ENCODE peak calls at places on chromosomes 4 and X, in eight cellular contexts. One of them, this sample, is unnamed.

GRCh38 chr4:48180234-48180633 is 46.2 kb upstream of the TXK start:
- DNase-seq in stimulated activated CD4-positive, alpha-beta T cell treated with anti-CD3 and anti-CD28 coated beads, TNF-alpha, amount 100 ng/mL, for 24 hours: no peak
- DNase-seq in GDM1: no peak
- DNase-seq in sciatic nerve: no peak
- DNase-seq in fibroblast of lung: peak; percentile 28
- DNase-seq in CD8-positive, alpha-beta T cell: no peak
- DNase-seq in mammary epithelial cell: no peak
- DNase-seq in HCEC 1CT: peak; percentile 19
- DNase-seq in this sample: peak; percentile 2

GRCh38 chrX:18887177-18887820 is 96.6 kb downstream of the PHKA2 start:
- DNase-seq in stimulated activated CD4-positive, alpha-beta T cell treated with anti-CD3 and anti-CD28 coated beads, TNF-alpha, amount 100 ng/mL, for 24 hours: no peak
- DNase-seq in GDM1: no peak
- DNase-seq in sciatic nerve: no peak
- DNase-seq in fibroblast of lung: peak; percentile 20
- DNase-seq in CD8-positive, alpha-beta T cell: no peak
- DNase-seq in mammary epithelial cell: no peak
- DNase-seq in HCEC 1CT: no peak
- DNase-seq in this sample: no peak

GRCh38 chr4:3484057-3484973 is 21.2 kb downstream of the DOK7 start:
- DNase-seq in stimulated activated CD4-positive, alpha-beta T cell treated with anti-CD3 and anti-CD28 coated beads, TNF-alpha, amount 100 ng/mL, for 24 hours: no peak
- DNase-seq in GDM1: no peak
- DNase-seq in sciatic nerve: no peak
- DNase-seq in fibroblast of lung: no peak
- DNase-seq in CD8-positive, alpha-beta T cell: no peak
- DNase-seq in mammary epithelial cell: peak; percentile 87
- DNase-seq in HCEC 1CT: no peak
- DNase-seq in this sample: peak; percentile 82

GRCh38 chr4:88791274-88791673 is 93.6 kb upstream of the NAP1L5 start:
- DNase-seq in stimulated activated CD4-positive, alpha-beta T cell treated with anti-CD3 and anti-CD28 coated beads, TNF-alpha, amount 100 ng/mL, for 24 hours: no peak
- DNase-seq in GDM1: no peak
- DNase-seq in sciatic nerve: no peak
- DNase-seq in fibroblast of lung: peak; percentile 14
- DNase-seq in CD8-positive, alpha-beta T cell: no peak
- DNase-seq in mammary epithelial cell: peak; percentile 42
- DNase-seq in HCEC 1CT: peak; percentile 4
- DNase-seq in this sample: peak; percentile 21

GRCh38 chr4:73869130-73870055 is at the start of gene CXCL1:
- DNase-seq in stimulated activated CD4-positive, alpha-beta T cell treated with anti-CD3 and anti-CD28 coated beads, TNF-alpha, amount 100 ng/mL, for 24 hours: no peak
- DNase-seq in GDM1: no peak
- DNase-seq in sciatic nerve: peak; percentile 72
- DNase-seq in fibroblast of lung: no peak
- DNase-seq in CD8-positive, alpha-beta T cell: no peak
- DNase-seq in mammary epithelial cell: peak; percentile 66
- DNase-seq in HCEC 1CT: peak; percentile 12
- DNase-seq in this sample: peak; percentile 74

GRCh38 chrX:153869473-153870287 is 16.3 kb downstream of the L1CAM start:
- DNase-seq in stimulated activated CD4-positive, alpha-beta T cell treated with anti-CD3 and anti-CD28 coated beads, TNF-alpha, amount 100 ng/mL, for 24 hours: no peak
- DNase-seq in GDM1: no peak
- DNase-seq in sciatic nerve: no peak
- DNase-seq in fibroblast of lung: no peak
- DNase-seq in CD8-positive, alpha-beta T cell: no peak
- DNase-seq in mammary epithelial cell: no peak
- DNase-seq in HCEC 1CT: no peak
- DNase-seq in this sample: no peak

GRCh38 chrX:18422325-18422724 is 3.1 kb upstream of the CDKL5 start:
- DNase-seq in stimulated activated CD4-positive, alpha-beta T cell treated with anti-CD3 and anti-CD28 coated beads, TNF-alpha, amount 100 ng/mL, for 24 hours: no peak
- DNase-seq in GDM1: no peak
- DNase-seq in sciatic nerve: no peak
- DNase-seq in fibroblast of lung: peak; percentile 94
- DNase-seq in CD8-positive, alpha-beta T cell: no peak
- DNase-seq in mammary epithelial cell: no peak
- DNase-seq in HCEC 1CT: peak; percentile 90
- DNase-seq in this sample: peak; percentile 41

GRCh38 chr4:76199664-76200211 is 13.9 kb downstream of the SCARB2 start:
- DNase-seq in stimulated activated CD4-positive, alpha-beta T cell treated with anti-CD3 and anti-CD28 coated beads, TNF-alpha, amount 100 ng/mL, for 24 hours: no peak
- DNase-seq in GDM1: peak; percentile 39
- DNase-seq in sciatic nerve: no peak
- DNase-seq in fibroblast of lung: peak; percentile 26
- DNase-seq in CD8-positive, alpha-beta T cell: no peak
- DNase-seq in mammary epithelial cell: no peak
- DNase-seq in HCEC 1CT: no peak
- DNase-seq in this sample: no peak

GRCh38 chrX:11890843-11891514 is 132.9 kb downstream of the MSL3 start:
- DNase-seq in stimulated activated CD4-positive, alpha-beta T cell treated with anti-CD3 and anti-CD28 coated beads, TNF-alpha, amount 100 ng/mL, for 24 hours: no peak
- DNase-seq in GDM1: no peak
- DNase-seq in sciatic nerve: no peak
- DNase-seq in fibroblast of lung: peak; percentile 1
- DNase-seq in CD8-positive, alpha-beta T cell: no peak
- DNase-seq in mammary epithelial cell: no peak
- DNase-seq in HCEC 1CT: no peak
- DNase-seq in this sample: peak; percentile 39

GRCh38 chr4:176193898-176194297 is 1.5 kb downstream of the SPATA4 start:
- DNase-seq in stimulated activated CD4-positive, alpha-beta T cell treated with anti-CD3 and anti-CD28 coated beads, TNF-alpha, amount 100 ng/mL, for 24 hours: peak; percentile 14
- DNase-seq in GDM1: no peak
- DNase-seq in sciatic nerve: no peak
- DNase-seq in fibroblast of lung: peak; percentile 65
- DNase-seq in CD8-positive, alpha-beta T cell: no peak
- DNase-seq in mammary epithelial cell: peak; percentile 95
- DNase-seq in HCEC 1CT: peak; percentile 86
- DNase-seq in this sample: peak; percentile 75

GRCh38 chr4:186298034-186298647 is 32.2 kb downstream of the F11 start:
- DNase-seq in stimulated activated CD4-positive, alpha-beta T cell treated with anti-CD3 and anti-CD28 coated beads, TNF-alpha, amount 100 ng/mL, for 24 hours: no peak
- DNase-seq in GDM1: no peak
- DNase-seq in sciatic nerve: no peak
- DNase-seq in fibroblast of lung: no peak
- DNase-seq in CD8-positive, alpha-beta T cell: no peak
- DNase-seq in mammary epithelial cell: no peak
- DNase-seq in HCEC 1CT: no peak
- DNase-seq in this sample: no peak

GRCh38 chr4:76526585-76526990 is 91.6 kb downstream of the SHROOM3 start:
- DNase-seq in stimulated activated CD4-positive, alpha-beta T cell treated with anti-CD3 and anti-CD28 coated beads, TNF-alpha, amount 100 ng/mL, for 24 hours: no peak
- DNase-seq in GDM1: no peak
- DNase-seq in sciatic nerve: no peak
- DNase-seq in fibroblast of lung: no peak
- DNase-seq in CD8-positive, alpha-beta T cell: no peak
- DNase-seq in mammary epithelial cell: peak; percentile 76
- DNase-seq in HCEC 1CT: no peak
- DNase-seq in this sample: no peak

GRCh38 chrX:150196300-150196699 is 166.8 kb upstream of the MAMLD1 start:
- DNase-seq in stimulated activated CD4-positive, alpha-beta T cell treated with anti-CD3 and anti-CD28 coated beads, TNF-alpha, amount 100 ng/mL, for 24 hours: no peak
- DNase-seq in GDM1: no peak
- DNase-seq in sciatic nerve: no peak
- DNase-seq in fibroblast of lung: no peak
- DNase-seq in CD8-positive, alpha-beta T cell: no peak
- DNase-seq in mammary epithelial cell: no peak
- DNase-seq in HCEC 1CT: no peak
- DNase-seq in this sample: no peak

GRCh38 chr4:74627516-74627915 is 166.8 kb downstream of the BTC start:
- DNase-seq in stimulated activated CD4-positive, alpha-beta T cell treated with anti-CD3 and anti-CD28 coated beads, TNF-alpha, amount 100 ng/mL, for 24 hours: no peak
- DNase-seq in GDM1: no peak
- DNase-seq in sciatic nerve: no peak
- DNase-seq in fibroblast of lung: no peak
- DNase-seq in CD8-positive, alpha-beta T cell: no peak
- DNase-seq in mammary epithelial cell: no peak
- DNase-seq in HCEC 1CT: no peak
- DNase-seq in this sample: no peak

GRCh38 chrX:31435592-31435991 is 363.8 kb upstream of the FTHL17 start:
- DNase-seq in stimulated activated CD4-positive, alpha-beta T cell treated with anti-CD3 and anti-CD28 coated beads, TNF-alpha, amount 100 ng/mL, for 24 hours: no peak
- DNase-seq in GDM1: no peak
- DNase-seq in sciatic nerve: peak; percentile 64
- DNase-seq in fibroblast of lung: peak; percentile 17
- DNase-seq in CD8-positive, alpha-beta T cell: no peak
- DNase-seq in mammary epithelial cell: no peak
- DNase-seq in HCEC 1CT: no peak
- DNase-seq in this sample: no peak

GRCh38 chrX:22922961-22923360 is 76.8 kb upstream of the DDX53 start:
- DNase-seq in stimulated activated CD4-positive, alpha-beta T cell treated with anti-CD3 and anti-CD28 coated beads, TNF-alpha, amount 100 ng/mL, for 24 hours: no peak
- DNase-seq in GDM1: no peak
- DNase-seq in sciatic nerve: no peak
- DNase-seq in fibroblast of lung: peak; percentile 88
- DNase-seq in CD8-positive, alpha-beta T cell: no peak
- DNase-seq in mammary epithelial cell: peak; percentile 37
- DNase-seq in HCEC 1CT: no peak
- DNase-seq in this sample: peak; percentile 64

GRCh38 chr4:169485084-169485483 is 127.3 kb downstream of the NEK1 start:
- DNase-seq in stimulated activated CD4-positive, alpha-beta T cell treated with anti-CD3 and anti-CD28 coated beads, TNF-alpha, amount 100 ng/mL, for 24 hours: no peak
- DNase-seq in GDM1: no peak
- DNase-seq in sciatic nerve: no peak
- DNase-seq in fibroblast of lung: peak; percentile 37
- DNase-seq in CD8-positive, alpha-beta T cell: no peak
- DNase-seq in mammary epithelial cell: peak; percentile 11
- DNase-seq in HCEC 1CT: peak; percentile 35
- DNase-seq in this sample: no peak

GRCh38 chr4:20253272-20253798 is 1.6 kb downstream of the SLIT2 start:
- DNase-seq in stimulated activated CD4-positive, alpha-beta T cell treated with anti-CD3 and anti-CD28 coated beads, TNF-alpha, amount 100 ng/mL, for 24 hours: no peak
- DNase-seq in GDM1: no peak
- DNase-seq in sciatic nerve: peak; percentile 52
- DNase-seq in fibroblast of lung: peak; percentile 26
- DNase-seq in CD8-positive, alpha-beta T cell: no peak
- DNase-seq in mammary epithelial cell: no peak
- DNase-seq in HCEC 1CT: no peak
- DNase-seq in this sample: no peak

GRCh38 chr4:123652501-123652900 is 255.9 kb downstream of the SPRY1 start:
- DNase-seq in stimulated activated CD4-positive, alpha-beta T cell treated with anti-CD3 and anti-CD28 coated beads, TNF-alpha, amount 100 ng/mL, for 24 hours: no peak
- DNase-seq in GDM1: no peak
- DNase-seq in sciatic nerve: no peak
- DNase-seq in fibroblast of lung: no peak
- DNase-seq in CD8-positive, alpha-beta T cell: no peak
- DNase-seq in mammary epithelial cell: no peak
- DNase-seq in HCEC 1CT: no peak
- DNase-seq in this sample: no peak

GRCh38 chr4:144267084-144267483 is 126.6 kb upstream of the GYPA start:
- DNase-seq in stimulated activated CD4-positive, alpha-beta T cell treated with anti-CD3 and anti-CD28 coated beads, TNF-alpha, amount 100 ng/mL, for 24 hours: no peak
- DNase-seq in GDM1: no peak
- DNase-seq in sciatic nerve: no peak
- DNase-seq in fibroblast of lung: no peak
- DNase-seq in CD8-positive, alpha-beta T cell: no peak
- DNase-seq in mammary epithelial cell: peak; percentile 11
- DNase-seq in HCEC 1CT: no peak
- DNase-seq in this sample: peak; percentile 8